ENCODE peak calls at places on chromosome 15, in ten cellular contexts. One of them, this sample, is unnamed.
A peak's percentile ranks its signal among the peaks of the same experiment; 100 is the strongest.

GRCh38 chr15:99238849-99239248 is 10.5 kb downstream of the TTC23 start:
- DNase-seq in globus pallidus: no peak
- DNase-seq in cardiac muscle cell: no peak
- DNase-seq in dorsolateral prefrontal cortex: no peak
- DNase-seq in AG04450: no peak
- DNase-seq in MCF 10A: no peak
- DNase-seq in naive thymus-derived CD8-positive, alpha-beta T cell: no peak
- DNase-seq in AG04449: no peak
- DNase-seq in CD8-positive, alpha-beta T cell: no peak
- DNase-seq in EH: no peak
- DNase-seq in this sample: no peak

GRCh38 chr15:76012021-76012551 is at the start of gene NRG4:
- DNase-seq in EH: no peak
- DNase-seq in naive thymus-derived CD8-positive, alpha-beta T cell: no peak
- DNase-seq in AG04449: no peak
- DNase-seq in globus pallidus: no peak
- DNase-seq in AG04450: no peak
- DNase-seq in dorsolateral prefrontal cortex: no peak
- DNase-seq in MCF 10A: peak; percentile 35
- DNase-seq in cardiac muscle cell: peak; percentile 11
- DNase-seq in CD8-positive, alpha-beta T cell: no peak
- DNase-seq in this sample: peak; percentile 25

GRCh38 chr15:80925597-80926059 is 64.0 kb downstream of the MESD start:
- DNase-seq in dorsolateral prefrontal cortex: no peak
- DNase-seq in CD8-positive, alpha-beta T cell: no peak
- DNase-seq in AG04449: no peak
- DNase-seq in MCF 10A: peak; percentile 8
- DNase-seq in AG04450: no peak
- DNase-seq in globus pallidus: no peak
- DNase-seq in cardiac muscle cell: no peak
- DNase-seq in naive thymus-derived CD8-positive, alpha-beta T cell: no peak
- DNase-seq in EH: no peak
- DNase-seq in this sample: no peak

GRCh38 chr15:40992241-40992741 is 39.0 kb downstream of the CHAC1 start:
- DNase-seq in AG04449: no peak
- DNase-seq in MCF 10A: no peak
- DNase-seq in CD8-positive, alpha-beta T cell: no peak
- DNase-seq in AG04450: no peak
- DNase-seq in naive thymus-derived CD8-positive, alpha-beta T cell: no peak
- DNase-seq in EH: peak; percentile 48
- DNase-seq in cardiac muscle cell: no peak
- DNase-seq in globus pallidus: no peak
- DNase-seq in dorsolateral prefrontal cortex: no peak
- DNase-seq in this sample: no peak

GRCh38 chr15:100048736-100049135 is 293.0 kb downstream of the ADAMTS17 start:
- DNase-seq in dorsolateral prefrontal cortex: no peak
- DNase-seq in globus pallidus: no peak
- DNase-seq in CD8-positive, alpha-beta T cell: no peak
- DNase-seq in EH: no peak
- DNase-seq in AG04449: no peak
- DNase-seq in AG04450: no peak
- DNase-seq in naive thymus-derived CD8-positive, alpha-beta T cell: no peak
- DNase-seq in cardiac muscle cell: no peak
- DNase-seq in MCF 10A: no peak
- DNase-seq in this sample: no peak

GRCh38 chr15:85749261-85750151 is 45.2 kb downstream of the KLHL25 start:
- DNase-seq in cardiac muscle cell: peak; percentile 60
- DNase-seq in dorsolateral prefrontal cortex: no peak
- DNase-seq in EH: no peak
- DNase-seq in naive thymus-derived CD8-positive, alpha-beta T cell: no peak
- DNase-seq in CD8-positive, alpha-beta T cell: no peak
- DNase-seq in MCF 10A: no peak
- DNase-seq in AG04450: no peak
- DNase-seq in AG04449: no peak
- DNase-seq in globus pallidus: peak; percentile 42
- DNase-seq in this sample: no peak

GRCh38 chr15:93378547-93378946 is 289.5 kb upstream of the RGMA start:
- DNase-seq in EH: no peak
- DNase-seq in MCF 10A: no peak
- DNase-seq in AG04449: no peak
- DNase-seq in AG04450: no peak
- DNase-seq in cardiac muscle cell: no peak
- DNase-seq in CD8-positive, alpha-beta T cell: no peak
- DNase-seq in naive thymus-derived CD8-positive, alpha-beta T cell: no peak
- DNase-seq in globus pallidus: no peak
- DNase-seq in dorsolateral prefrontal cortex: no peak
- DNase-seq in this sample: no peak

GRCh38 chr15:51144021-51144532 is 49.4 kb upstream of the TNFAIP8L3 start:
- DNase-seq in cardiac muscle cell: peak; percentile 90
- DNase-seq in naive thymus-derived CD8-positive, alpha-beta T cell: no peak
- DNase-seq in AG04449: no peak
- DNase-seq in MCF 10A: peak; percentile 88
- DNase-seq in EH: peak; percentile 57
- DNase-seq in dorsolateral prefrontal cortex: no peak
- DNase-seq in globus pallidus: no peak
- DNase-seq in CD8-positive, alpha-beta T cell: no peak
- DNase-seq in AG04450: peak; percentile 20
- DNase-seq in this sample: peak; percentile 82

GRCh38 chr15:65201918-65202317 is 9.4 kb downstream of the CILP start:
- DNase-seq in cardiac muscle cell: no peak
- DNase-seq in dorsolateral prefrontal cortex: no peak
- DNase-seq in AG04449: no peak
- DNase-seq in CD8-positive, alpha-beta T cell: no peak
- DNase-seq in globus pallidus: no peak
- DNase-seq in naive thymus-derived CD8-positive, alpha-beta T cell: no peak
- DNase-seq in EH: no peak
- DNase-seq in MCF 10A: no peak
- DNase-seq in AG04450: no peak
- DNase-seq in this sample: no peak

GRCh38 chr15:34737379-34737928 is 17.3 kb downstream of the GJD2 start:
- DNase-seq in EH: peak; percentile 40
- DNase-seq in AG04449: no peak
- DNase-seq in naive thymus-derived CD8-positive, alpha-beta T cell: no peak
- DNase-seq in MCF 10A: peak; percentile 11
- DNase-seq in CD8-positive, alpha-beta T cell: no peak
- DNase-seq in dorsolateral prefrontal cortex: no peak
- DNase-seq in cardiac muscle cell: no peak
- DNase-seq in AG04450: no peak
- DNase-seq in globus pallidus: no peak
- DNase-seq in this sample: no peak

GRCh38 chr15:100759116-100759515 is 120.5 kb upstream of the ALDH1A3 start:
- DNase-seq in cardiac muscle cell: peak; percentile 78
- DNase-seq in dorsolateral prefrontal cortex: no peak
- DNase-seq in naive thymus-derived CD8-positive, alpha-beta T cell: no peak
- DNase-seq in globus pallidus: no peak
- DNase-seq in AG04449: peak; percentile 50
- DNase-seq in CD8-positive, alpha-beta T cell: no peak
- DNase-seq in MCF 10A: no peak
- DNase-seq in EH: peak; percentile 84
- DNase-seq in AG04450: peak; percentile 69
- DNase-seq in this sample: no peak